ENCODE peak calls at places on chromosomes 16 and 17, in five cellular contexts. N is lower leg skin, Y is heart right ventricle, A is AG10803, H is brain microvascular endothelial cell. U is an unnamed sample.

GRCh38 chr17:50214986-50215730 is 13.7 kb upstream of the COL1A1 start:
- DNase-seq in N (peak; percentile 13), Y (no peak), H (no peak), A (peak; percentile 58), U (no peak)

GRCh38 chr17:45855691-45856315 is 11.1 kb downstream of the SPPL2C start:
- DNase-seq in N (no peak), H (no peak), A (no peak), Y (no peak), U (no peak)

GRCh38 chr16:67279296-67280089 is at the start of gene PLEKHG4:
- DNase-seq in N (peak; percentile 60), Y (peak; percentile 53), H (peak; percentile 32), A (peak; percentile 71), U (peak; percentile 98)

GRCh38 chr16:67389911-67390815 is 3.1 kb downstream of the TPPP3 start:
- DNase-seq in A (no peak), N (peak; percentile 39), H (no peak), Y (peak; percentile 43), U (no peak)

GRCh38 chr17:78535285-78536197 is 41.7 kb downstream of the DNAH17 start:
- DNase-seq in H (no peak), A (no peak), Y (no peak), N (no peak), U (no peak)

GRCh38 chr17:4297351-4297750 is 33.6 kb upstream of the ANKFY1 start:
- DNase-seq in H (no peak), N (no peak), A (no peak), Y (no peak), U (no peak)

GRCh38 chr16:66696669-66697630 is at the start of gene CMTM4:
- DNase-seq in N (peak; percentile 69), H (peak; percentile 51), Y (peak; percentile 85), A (peak; percentile 82), U (peak; percentile 97)

GRCh38 chr17:77098884-77099545 is 41.8 kb upstream of the SEC14L1 start:
- DNase-seq in A (peak; percentile 88), N (peak; percentile 78), Y (peak; percentile 72), H (peak; percentile 51), U (no peak)

GRCh38 chr16:15777533-15778203 is 79.2 kb downstream of the MYH11 start:
- DNase-seq in A (peak; percentile 31), Y (no peak), N (no peak), H (peak; percentile 43), U (peak; percentile 43)

GRCh38 chr17:78723001-78723796 is 58.9 kb downstream of the CYTH1 start:
- DNase-seq in Y (peak; percentile 74), H (no peak), A (no peak), N (no peak), U (no peak)

GRCh38 chr16:88718178-88718577 is 11.9 kb downstream of the CTU2 start:
- DNase-seq in N (no peak), Y (no peak), H (no peak), A (no peak), U (no peak)

GRCh38 chr17:29620271-29620670 is 2.4 kb downstream of the CORO6 start:
- DNase-seq in Y (no peak), A (peak; percentile 9), N (no peak), H (no peak), U (no peak)

GRCh38 chr17:7530294-7530900 is 18.5 kb upstream of the TNFSF12 start:
- DNase-seq in N (no peak), A (no peak), Y (no peak), H (no peak), U (no peak)

GRCh38 chr17:79874329-79874981 is 35.2 kb upstream of the CBX4 start:
- DNase-seq in N (no peak), H (peak; percentile 20), A (peak; percentile 5), Y (no peak), U (peak; percentile 81)

GRCh38 chr16:28900601-28901000 is 22.3 kb downstream of the ATP2A1 start:
- DNase-seq in N (no peak), H (no peak), Y (no peak), A (no peak), U (no peak)

GRCh38 chr17:77510133-77510796 is 369.5 kb downstream of the SEC14L1 start:
- DNase-seq in Y (no peak), N (no peak), H (no peak), A (no peak), U (no peak)

GRCh38 chr16:83606486-83607030 is 201.2 kb upstream of the HSBP1 start:
- DNase-seq in H (no peak), N (no peak), Y (no peak), A (no peak), U (no peak)

GRCh38 chr17:79732804-79733691 is 2.3 kb downstream of the ENPP7 start:
- DNase-seq in N (no peak), Y (no peak), H (no peak), A (no peak), U (peak; percentile 84)

DNA sequence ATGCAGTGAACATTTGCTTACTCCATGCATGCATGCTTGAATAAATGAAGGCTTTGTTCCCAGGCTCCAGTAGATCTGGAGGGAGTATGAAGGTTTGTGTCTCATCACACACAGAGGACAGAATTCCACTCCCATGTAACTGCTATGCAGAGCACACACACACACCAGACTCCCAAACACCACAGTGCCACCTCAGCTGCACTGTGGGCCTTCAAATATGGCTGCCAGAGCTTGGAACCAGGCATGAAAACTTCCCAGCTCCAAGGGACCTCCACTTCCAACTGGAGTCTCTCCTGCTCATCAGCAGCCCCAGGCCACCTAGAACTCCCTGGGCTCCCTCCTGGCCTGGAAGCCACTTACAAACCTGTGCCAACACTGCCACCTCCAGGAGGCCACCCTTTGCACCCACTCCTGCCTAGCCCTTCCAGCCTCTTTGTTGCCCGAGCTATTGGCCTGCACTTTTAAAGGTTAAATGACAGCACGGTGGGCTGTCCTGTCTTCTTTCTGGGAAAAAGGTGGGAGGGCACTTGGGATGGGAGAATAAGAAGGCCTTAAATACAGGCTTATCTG is 151.2 kb downstream of the ZNF423 start:
- DNase-seq in A (no peak), N (no peak), H (no peak), Y (no peak), U (no peak)
- TF ChIP-seq CTCF in A (no peak), N (no peak), H (peak; percentile 45), Y (no peak), U (peak; percentile 25)

GRCh38 chr17:82915010-82915696 is 75.3 kb upstream of the ZNF750 start:
- DNase-seq in Y (no peak), H (no peak), A (no peak), N (no peak), U (no peak)
- TF ChIP-seq CTCF in Y (no peak), H (no peak), A (no peak), N (no peak), U (no peak)

DNA sequence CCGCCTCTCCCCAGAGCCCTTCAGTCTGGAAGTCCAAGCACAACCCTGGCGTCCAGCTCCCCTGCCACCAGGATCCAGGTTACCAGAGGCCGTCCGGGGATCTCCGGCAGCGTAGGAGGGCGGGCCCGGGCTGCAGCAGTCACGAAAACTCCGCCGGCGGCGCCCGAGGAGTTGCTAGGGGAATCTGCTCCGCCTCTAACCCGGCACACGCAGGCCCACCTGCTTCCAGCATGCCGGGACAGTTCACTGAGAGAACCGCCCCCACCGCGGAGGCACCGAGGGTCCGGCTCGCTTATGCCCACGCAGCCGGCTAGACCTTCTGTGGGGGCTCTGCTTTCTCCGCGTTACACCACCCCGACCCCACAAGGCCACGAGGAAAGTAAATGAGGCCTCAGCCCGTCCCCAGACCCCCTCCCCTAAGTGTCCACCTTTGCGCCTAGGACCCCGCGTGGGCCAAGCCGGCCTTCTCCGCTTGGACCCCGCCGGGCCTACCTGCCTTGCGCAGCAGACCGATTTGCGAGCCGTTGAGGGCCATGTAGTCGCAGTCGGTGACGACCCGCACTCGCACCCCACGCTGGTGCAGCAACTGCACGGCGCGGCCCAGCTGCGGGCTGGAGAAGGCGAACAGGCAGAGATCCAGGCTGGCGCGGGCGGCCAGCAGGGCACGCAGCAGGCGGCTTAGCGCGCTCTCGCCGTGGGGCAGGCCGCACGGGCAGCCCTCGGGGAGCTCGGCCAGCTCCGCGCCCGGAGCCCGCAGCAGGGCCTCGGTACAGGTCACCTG is 575 bp downstream of the PLD6 start:
- DNase-seq in H (no peak), A (peak; percentile 55), N (peak; percentile 43), Y (peak; percentile 51), U (peak; percentile 88)
- TF ChIP-seq CTCF in H (no peak), A (no peak), N (no peak), Y (peak; percentile 19), U (no peak)

DNA sequence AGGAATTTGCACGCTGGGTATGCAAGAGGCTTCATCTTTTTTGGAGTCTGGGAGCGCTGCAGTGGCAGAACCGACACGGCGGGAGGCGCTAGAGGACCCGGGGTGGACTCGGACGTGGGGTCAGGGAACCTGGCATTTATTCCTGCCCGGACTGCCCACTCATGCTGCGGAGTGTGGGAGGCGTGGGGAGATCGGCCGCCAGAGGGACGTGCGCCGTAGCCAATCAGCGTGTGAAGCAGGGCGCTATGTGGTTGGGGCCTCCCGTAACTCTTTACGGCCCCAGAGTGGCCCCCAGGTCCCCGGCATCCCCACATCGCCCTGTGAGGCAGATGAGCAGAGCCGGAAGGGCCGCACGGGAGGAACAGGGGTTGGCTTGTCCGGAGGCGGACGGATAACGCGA is 11.2 kb downstream of the FLYWCH2 start:
- DNase-seq in H (no peak), N (no peak), A (no peak), Y (no peak), U (no peak)
- TF ChIP-seq CTCF in H (no peak), N (no peak), A (no peak), Y (no peak), U (no peak)

GRCh38 chr16:85239239-85239638 is 127.0 kb upstream of the CIBAR2 start:
- DNase-seq in Y (no peak), A (no peak), H (no peak), N (no peak), U (no peak)

GRCh38 chr16:85237817-85238216 is 125.5 kb upstream of the CIBAR2 start:
- DNase-seq in H (no peak), N (no peak), A (no peak), Y (no peak), U (no peak)

GRCh38 chr16:85239871-85240270 is 127.6 kb upstream of the CIBAR2 start:
- DNase-seq in Y (no peak), N (no peak), H (no peak), A (no peak), U (no peak)

GRCh38 chr16:85235988-85236831 is 123.9 kb upstream of the CIBAR2 start:
- DNase-seq in Y (peak; percentile 63), H (no peak), N (no peak), A (no peak), U (peak; percentile 86)

GRCh38 chr16:85238233-85238647 is 126.0 kb upstream of the CIBAR2 start:
- DNase-seq in A (peak; percentile 93), N (no peak), Y (peak; percentile 36), H (peak; percentile 68), U (no peak)
- TF ChIP-seq CTCF in A (peak; percentile 31), N (no peak), Y (no peak), H (peak; percentile 47), U (no peak)

DNA sequence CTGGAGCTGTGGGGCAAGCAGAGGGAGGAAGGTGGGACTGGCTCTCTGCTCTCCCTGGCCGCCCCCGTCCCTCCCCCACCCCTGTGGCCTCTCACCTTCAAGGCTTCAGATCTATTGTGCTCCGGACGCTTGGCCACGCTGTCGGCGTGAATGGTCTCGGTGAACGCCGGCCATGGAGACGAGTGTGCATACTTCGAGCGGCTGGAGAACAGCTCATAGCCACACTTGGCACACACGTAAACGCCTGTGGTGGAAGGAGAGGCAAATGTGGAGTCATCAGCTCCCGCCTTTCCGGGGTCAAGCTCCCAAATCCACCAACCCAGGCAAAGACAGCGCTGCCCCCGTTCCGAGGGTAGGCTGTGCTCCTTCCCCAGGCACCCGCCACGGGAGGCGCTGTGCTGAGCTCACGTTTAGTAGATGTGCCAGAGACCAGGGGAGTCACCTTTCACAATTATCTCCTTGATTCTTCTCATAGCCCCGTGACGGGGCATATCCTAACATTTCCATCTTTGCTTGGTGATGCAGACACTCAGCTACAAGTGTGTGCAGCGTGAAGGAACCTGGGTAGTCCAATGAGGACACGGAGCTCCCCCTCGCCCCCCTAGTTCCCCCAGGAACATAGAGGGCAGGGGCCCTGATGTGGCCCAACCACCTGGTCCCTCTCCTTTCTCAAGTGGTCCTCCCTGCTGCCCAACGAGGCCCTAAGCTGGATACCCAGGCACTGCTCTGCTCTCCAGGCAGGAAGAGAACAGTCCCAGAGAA is 1.7 kb downstream of the MSRB1 start:
- DNase-seq in H (peak; percentile 35), Y (no peak), A (no peak), N (no peak), U (no peak)
- TF ChIP-seq CTCF in H (peak; percentile 73), Y (peak; percentile 33), A (no peak), N (no peak), U (no peak)